ENCODE peak calls at places on chromosomes 11 and 22, in nine cellular contexts. M is AG04450, U is brain microvascular endothelial cell, N is type B pancreatic cell, K is AG09309, F is neural progenitor cell, S is endodermal cell, C is endothelial cell, I is H1. W is an unnamed sample.
A peak's percentile ranks its signal among the peaks of the same experiment; 100 is the strongest.

GRCh38 chr22:22111267-22111751 is 128.7 kb upstream of the TOP3B start:
- DNase-seq in M (peak; percentile 77), U (peak; percentile 81), N (no peak), K (no peak), F (no peak), S (peak; percentile 51), C (no peak), I (no peak), W (peak; percentile 17)

GRCh38 chr11:416051-416756 is 1.4 kb upstream of the SIGIRR start:
- DNase-seq in M (no peak), U (no peak), N (no peak), K (no peak), F (peak; percentile 38), S (no peak), C (no peak), I (no peak), W (no peak)

GRCh38 chr11:67277231-67277961 is 11.1 kb downstream of the GRK2 start:
- DNase-seq in M (no peak), U (no peak), N (no peak), K (no peak), F (peak; percentile 70), S (peak; percentile 89), C (peak; percentile 65), I (peak; percentile 82), W (no peak)

GRCh38 chr11:9138612-9139579 is 47.5 kb upstream of the SCUBE2 start:
- DNase-seq in M (peak; percentile 81), U (peak; percentile 82), N (no peak), K (peak; percentile 64), F (no peak), S (no peak), C (no peak), I (peak; percentile 34), W (peak; percentile 61)

GRCh38 chr11:117679464-117679863 is 117.6 kb downstream of the DSCAML1 start:
- DNase-seq in M (no peak), U (no peak), N (no peak), K (no peak), F (no peak), S (no peak), C (no peak), I (no peak), W (no peak)

GRCh38 chr11:19819148-19819547 is 106.5 kb downstream of the NAV2 start:
- DNase-seq in M (no peak), U (no peak), N (no peak), K (no peak), F (no peak), S (no peak), C (no peak), I (no peak), W (no peak)

GRCh38 chr22:42138122-42138770 is 7.6 kb upstream of the CYP2D6 start:
- DNase-seq in M (no peak), U (no peak), N (no peak), K (no peak), F (no peak), S (no peak), C (no peak), I (no peak), W (no peak)

GRCh38 chr11:45805305-45806071 is 539 bp downstream of the SLC35C1 start:
- DNase-seq in M (no peak), U (peak; percentile 66), N (no peak), K (peak; percentile 20), F (peak; percentile 70), S (peak; percentile 82), C (peak; percentile 45), I (peak; percentile 66), W (no peak)

GRCh38 chr11:110704210-110704864 is 7.9 kb downstream of the ARHGAP20 start:
- DNase-seq in M (no peak), U (no peak), N (no peak), K (no peak), F (no peak), S (no peak), C (no peak), I (no peak), W (no peak)

GRCh38 chr11:8309862-8310261 is 46.2 kb upstream of the LMO1 start:
- DNase-seq in M (no peak), U (no peak), N (no peak), K (no peak), F (no peak), S (no peak), C (no peak), I (no peak), W (no peak)

GRCh38 chr11:14973621-14974020 is 1.5 kb upstream of the CALCA start:
- DNase-seq in M (no peak), U (no peak), N (no peak), K (no peak), F (peak; percentile 65), S (peak; percentile 82), C (peak; percentile 45), I (peak; percentile 63), W (no peak)

GRCh38 chr22:26701323-26701722 is 43.9 kb downstream of the MIAT start:
- DNase-seq in M (no peak), U (no peak), N (no peak), K (no peak), F (no peak), S (no peak), C (no peak), I (no peak), W (no peak)

GRCh38 chr11:85602551-85603218 is 24.5 kb downstream of the DLG2 start:
- DNase-seq in M (no peak), U (no peak), N (no peak), K (no peak), F (no peak), S (no peak), C (no peak), I (no peak), W (no peak)

GRCh38 chr11:121106812-121107211 is 5.8 kb downstream of the TECTA start:
- DNase-seq in M (no peak), U (no peak), N (no peak), K (no peak), F (no peak), S (no peak), C (no peak), I (no peak), W (no peak)

GRCh38 chr11:75289919-75290318 is 49.3 kb downstream of the TPBGL start:
- DNase-seq in M (no peak), U (no peak), N (no peak), K (no peak), F (no peak), S (no peak), C (no peak), I (no peak), W (no peak)

GRCh38 chr11:46669606-46670243 is 30.7 kb downstream of the ARHGAP1 start:
- DNase-seq in M (no peak), U (no peak), N (no peak), K (no peak), F (peak; percentile 18), S (peak; percentile 62), C (no peak), I (no peak), W (no peak)

GRCh38 chr11:13209379-13209778 is 68.2 kb upstream of the BMAL1 start:
- DNase-seq in M (no peak), U (no peak), N (no peak), K (no peak), F (no peak), S (no peak), C (no peak), I (no peak), W (no peak)

GRCh38 chr11:13207270-13207664 is 70.3 kb upstream of the BMAL1 start:
- DNase-seq in M (no peak), U (no peak), N (no peak), K (no peak), F (no peak), S (no peak), C (no peak), I (no peak), W (no peak)

GRCh38 chr11:13208921-13209320 is 68.7 kb upstream of the BMAL1 start:
- DNase-seq in M (no peak), U (no peak), N (no peak), K (no peak), F (no peak), S (no peak), C (no peak), I (no peak), W (no peak)

GRCh38 chr11:13206086-13206640 is 71.4 kb upstream of the BMAL1 start:
- DNase-seq in M (no peak), U (no peak), N (no peak), K (no peak), F (no peak), S (no peak), C (no peak), I (no peak), W (no peak)

GRCh38 chr11:13207665-13208594 is 69.7 kb upstream of the BMAL1 start:
- DNase-seq in M (peak; percentile 30), U (peak; percentile 82), N (no peak), K (peak; percentile 73), F (no peak), S (peak; percentile 72), C (no peak), I (peak; percentile 54), W (peak; percentile 55)
- TF ChIP-seq CTCF in M (no peak), U (no peak), N (no peak), K (no peak), F (no peak), S (no peak), C (no peak), I (no peak), W (no peak)

GRCh38 chr11:17405232-17406005 is 17.0 kb upstream of the KCNJ11 start:
- DNase-seq in M (no peak), U (peak; percentile 35), N (no peak), K (no peak), F (peak; percentile 71), S (peak; percentile 76), C (no peak), I (peak; percentile 55), W (no peak)
- TF ChIP-seq CTCF in M (peak; percentile 8), U (peak; percentile 28), N (peak; percentile 45), K (no peak), F (peak; percentile 49), S (peak; percentile 33), C (no peak), I (peak; percentile 26), W (no peak)

GRCh38 chr22:34588893-34589545 is 476.9 kb upstream of the ISX start:
- DNase-seq in M (no peak), U (no peak), N (no peak), K (no peak), F (no peak), S (peak; percentile 61), C (no peak), I (no peak), W (no peak)
- TF ChIP-seq CTCF in M (no peak), U (no peak), N (no peak), K (no peak), F (no peak), S (no peak), C (no peak), I (peak; percentile 11), W (no peak)

GRCh38 chr22:39365406-39365782 is 15.6 kb downstream of the SYNGR1 start:
- DNase-seq in M (no peak), U (no peak), N (no peak), K (no peak), F (no peak), S (no peak), C (no peak), I (no peak), W (no peak)
- TF ChIP-seq CTCF in M (peak; percentile 2), U (no peak), N (no peak), K (no peak), F (no peak), S (no peak), C (no peak), I (no peak), W (no peak)